ENCODE peak calls at places on chromosomes 2 and 18, in nine cellular contexts. P is adrenal gland, R is PC-9, I is spleen, H is small intestine, U is OCI-LY7, V is fibroblast of lung, G is GM23338, J is mesendoderm. S is an unnamed sample.

GRCh38 chr2:205566556-205567061 is 115.7 kb upstream of the NRP2 start:
- DNase-seq in P (no peak), R (no peak), I (no peak), H (no peak), U (no peak), V (no peak), G (no peak), J (no peak), S (no peak)

GRCh38 chr2:33265584-33266338 is 210.7 kb upstream of the RASGRP3 start:
- DNase-seq in P (no peak), R (no peak), I (no peak), H (no peak), U (no peak), V (no peak), G (no peak), J (no peak), S (no peak)

GRCh38 chr2:169734172-169734847 is 678 bp downstream of the KLHL23 start:
- DNase-seq in P (no peak), R (peak; percentile 12), I (no peak), H (peak; percentile 25), U (no peak), V (no peak), G (peak; percentile 75), J (peak; percentile 57), S (no peak)

GRCh38 chr18:44988821-44989587 is 308.3 kb downstream of the SETBP1 start:
- DNase-seq in P (no peak), R (no peak), I (no peak), H (no peak), U (no peak), V (no peak), G (no peak), J (no peak), S (no peak)

GRCh38 chr18:27942706-27943105 is 234.2 kb downstream of the CDH2 start:
- DNase-seq in P (no peak), R (peak; percentile 15), I (no peak), H (no peak), U (no peak), V (no peak), G (no peak), J (peak; percentile 25), S (no peak)

GRCh38 chr18:13217466-13217961 is 1.0 kb upstream of the LDLRAD4 start:
- DNase-seq in P (peak; percentile 69), R (peak; percentile 31), I (peak; percentile 85), H (peak; percentile 70), U (no peak), V (no peak), G (peak; percentile 67), J (peak; percentile 55), S (peak; percentile 78)

GRCh38 chr2:230774348-230774951 is 61.8 kb downstream of the CAB39 start:
- DNase-seq in P (no peak), R (no peak), I (no peak), H (no peak), U (no peak), V (peak; percentile 94), G (no peak), J (no peak), S (no peak)

GRCh38 chr2:118221952-118222594 is 133.8 kb downstream of the INSIG2 start:
- DNase-seq in P (peak; percentile 33), R (peak; percentile 49), I (no peak), H (peak; percentile 62), U (peak; percentile 60), V (peak; percentile 78), G (peak; percentile 89), J (peak; percentile 75), S (no peak)

GRCh38 chr2:159713691-159714585 is 1.6 kb downstream of the MARCHF7 start:
- DNase-seq in P (no peak), R (no peak), I (no peak), H (peak; percentile 30), U (peak; percentile 40), V (peak; percentile 87), G (no peak), J (peak; percentile 14), S (no peak)

GRCh38 chr2:24421668-24422067 is 61.3 kb upstream of the ITSN2 start:
- DNase-seq in P (peak; percentile 59), R (peak; percentile 36), I (no peak), H (peak; percentile 52), U (peak; percentile 53), V (peak; percentile 63), G (peak; percentile 87), J (peak; percentile 82), S (peak; percentile 65)

DNA sequence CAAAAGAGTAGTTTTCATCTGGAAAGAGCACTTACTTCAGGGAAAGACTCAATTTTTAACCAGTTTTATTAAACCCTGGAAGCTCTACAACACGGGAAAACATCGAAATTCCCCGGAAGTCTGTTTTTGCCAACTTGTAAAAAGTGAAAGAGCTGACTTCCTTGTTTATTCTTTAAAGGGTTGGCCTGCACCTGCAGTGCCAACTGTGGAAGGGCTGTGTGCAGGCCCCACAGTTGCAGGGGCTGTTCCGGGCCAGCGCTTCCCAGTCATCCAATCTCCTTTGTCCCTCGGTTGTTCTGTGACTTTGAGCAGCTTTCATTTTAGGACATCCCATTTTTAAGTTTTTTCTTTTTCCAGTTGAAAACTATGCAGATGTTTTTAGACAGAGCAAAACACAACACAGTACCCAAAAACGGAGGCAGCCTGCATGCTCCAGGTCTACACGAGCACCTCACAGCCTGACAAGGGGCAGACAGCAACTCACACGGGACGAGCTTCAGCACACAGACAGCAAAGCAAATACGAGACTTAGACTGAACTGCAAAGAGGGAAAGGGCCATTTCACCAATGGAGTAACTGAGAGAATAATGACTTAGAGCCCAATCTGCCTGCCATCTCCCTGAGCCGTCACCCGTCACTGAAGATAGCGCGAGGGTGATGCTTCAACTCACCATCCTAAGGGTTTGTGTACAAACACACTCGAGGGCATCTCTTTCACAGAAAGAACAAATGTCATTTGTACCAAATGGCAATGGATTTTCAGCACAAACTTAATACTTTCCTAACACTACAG is 70.6 kb downstream of the EMILIN2 start:
- DNase-seq in P (no peak), R (no peak), I (no peak), H (no peak), U (peak; percentile 90), V (no peak), G (no peak), J (no peak), S (peak; percentile 57)
- H3K36me3 ChIP-seq in P (peaks cover 59% of the 10 kb centered on the region), R (peaks cover 4% of the 10 kb centered on the region), I (peaks cover 98% of the 10 kb centered on the region), H (peaks cover 12% of the 10 kb centered on the region), U (peaks cover 36% of the 10 kb centered on the region), V (peaks cover 24% of the 10 kb centered on the region), G (no peaks in the 10 kb centered on the region), J (peaks cover 5% of the 10 kb centered on the region), S (peaks cover 49% of the 10 kb centered on the region)

DNA sequence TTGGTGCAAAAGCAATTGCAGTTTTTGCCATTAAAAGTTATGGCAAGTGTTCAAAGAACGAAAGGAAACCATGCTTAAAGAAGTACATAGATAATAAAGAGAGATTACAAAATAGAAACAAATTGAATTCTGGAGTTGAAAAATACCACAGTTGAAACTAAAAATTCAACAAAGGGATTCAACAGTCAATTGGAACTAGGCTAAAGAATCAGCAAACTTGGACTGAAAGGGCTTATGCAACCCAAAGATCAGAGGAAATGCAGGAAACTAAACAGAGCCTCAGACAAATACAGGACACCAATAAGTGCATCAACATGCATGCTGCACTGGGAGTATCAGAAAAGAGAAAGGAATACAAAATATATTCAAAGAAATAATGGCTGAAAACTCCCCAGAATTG is 40.3 kb downstream of the UXS1 start:
- DNase-seq in P (no peak), R (no peak), I (no peak), H (no peak), U (no peak), V (no peak), G (no peak), J (no peak), S (no peak)
- H3K36me3 ChIP-seq in P (no peaks in the 10 kb centered on the region), R (peaks cover 24% of the 10 kb centered on the region), I (peaks cover 85% of the 10 kb centered on the region), H (peaks cover 2% of the 10 kb centered on the region), U (peaks cover 27% of the 10 kb centered on the region), V (no peaks in the 10 kb centered on the region), G (peaks cover under 1% of the 10 kb centered on the region), J (no peaks in the 10 kb centered on the region), S (peaks cover 9% of the 10 kb centered on the region)

DNA sequence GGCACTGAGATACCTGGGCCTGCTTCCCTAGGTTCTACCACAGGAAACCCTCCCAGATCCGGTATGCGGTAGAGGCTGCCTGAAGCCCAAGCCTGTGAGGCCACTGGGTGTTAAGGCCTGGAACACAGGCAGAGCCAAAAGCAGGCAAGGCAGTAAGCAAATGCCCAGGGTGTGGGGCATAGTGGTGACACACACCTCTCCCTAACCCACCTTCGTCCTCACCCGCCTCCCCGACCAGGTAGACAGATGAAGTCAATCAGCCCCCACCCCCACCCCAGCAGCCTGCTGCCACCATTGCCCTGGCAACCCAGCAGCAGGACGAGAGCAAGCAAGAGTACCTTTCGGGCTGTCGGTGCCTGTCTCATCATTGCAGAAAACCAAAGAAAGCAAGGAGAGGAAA is 6.1 kb downstream of the DCTN1 start:
- DNase-seq in P (no peak), R (no peak), I (no peak), H (no peak), U (no peak), V (no peak), G (peak; percentile 19), J (peak; percentile 50), S (no peak)
- H3K36me3 ChIP-seq in P (peaks cover 44% of the 10 kb centered on the region), R (peaks cover 14% of the 10 kb centered on the region), I (peaks cover 90% of the 10 kb centered on the region), H (peaks cover 9% of the 10 kb centered on the region), U (peaks cover 38% of the 10 kb centered on the region), V (peaks cover 19% of the 10 kb centered on the region), G (peaks cover 9% of the 10 kb centered on the region), J (peaks cover 11% of the 10 kb centered on the region), S (peaks cover 52% of the 10 kb centered on the region)

GRCh38 chr2:232731470-232731869 is 34.3 kb downstream of the GIGYF2 start:
- DNase-seq in P (no peak), R (no peak), I (no peak), H (no peak), U (no peak), V (peak; percentile 15), G (no peak), J (no peak), S (no peak)
- H3K36me3 ChIP-seq in P (peaks cover 27% of the 10 kb centered on the region), R (peaks cover 47% of the 10 kb centered on the region), I (peaks cover 93% of the 10 kb centered on the region), H (peaks cover 10% of the 10 kb centered on the region), U (peaks cover 64% of the 10 kb centered on the region), V (no peaks in the 10 kb centered on the region), G (peaks cover 14% of the 10 kb centered on the region), J (no peaks in the 10 kb centered on the region), S (peaks cover 34% of the 10 kb centered on the region)

DNA sequence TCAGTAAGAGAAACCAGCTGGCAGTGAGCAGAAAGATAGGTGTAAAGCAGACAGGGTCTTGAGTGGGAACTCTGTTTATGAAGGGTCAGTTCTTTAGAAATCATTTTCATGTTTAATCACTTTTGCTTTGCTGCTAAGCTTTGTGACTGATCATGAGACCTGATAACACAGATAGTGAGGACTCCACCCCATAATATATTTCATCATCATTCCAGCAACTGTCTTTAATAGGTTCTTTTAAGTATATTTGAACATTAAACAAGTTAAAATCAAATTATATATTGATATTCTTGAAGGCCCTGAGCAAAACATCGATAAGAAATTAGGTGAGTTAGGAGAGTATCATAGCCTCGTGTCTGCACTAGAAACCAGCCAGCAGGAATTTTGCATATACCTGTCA is 31.7 kb downstream of the HADHB start:
- DNase-seq in P (no peak), R (no peak), I (no peak), H (no peak), U (no peak), V (no peak), G (no peak), J (no peak), S (no peak)
- H3K36me3 ChIP-seq in P (peaks cover 47% of the 10 kb centered on the region), R (peaks cover 33% of the 10 kb centered on the region), I (peaks cover 97% of the 10 kb centered on the region), H (no peaks in the 10 kb centered on the region), U (peaks cover 53% of the 10 kb centered on the region), V (peaks cover 5% of the 10 kb centered on the region), G (peaks cover 15% of the 10 kb centered on the region), J (peaks cover 4% of the 10 kb centered on the region), S (peaks cover 54% of the 10 kb centered on the region)